ENCODE peak calls at places on chromosomes 2 and 18, in eight cellular contexts. R is IMR-90, I is fibroblast of lung, F is AG04450, B is epithelial cell of proximal tubule, K is WTC11, Y is right atrium auricular region, S is astrocyte of the spinal cord. V is an unnamed sample.

GRCh38 chr2:198113316-198113715 is 308.9 kb downstream of the PLCL1 start:
- DNase-seq in R (no peak), I (no peak), F (no peak), B (no peak), K (no peak), Y (no peak), S (no peak), V (no peak)

GRCh38 chr2:38443021-38443541 is 66.0 kb upstream of the ATL2 start:
- DNase-seq in R (no peak), I (peak; percentile 14), F (no peak), B (no peak), K (no peak), Y (no peak), S (peak; percentile 91), V (no peak)

GRCh38 chr2:132374551-132374950 is 42.1 kb upstream of the GPR39 start:
- DNase-seq in R (peak; percentile 44), I (peak; percentile 28), F (no peak), B (no peak), K (no peak), Y (no peak), S (peak; percentile 16), V (no peak)

GRCh38 chr2:46267616-46268015 is 29.6 kb upstream of the EPAS1 start:
- DNase-seq in R (peak; percentile 45), I (peak; percentile 83), F (no peak), B (no peak), K (no peak), Y (no peak), S (peak; percentile 47), V (no peak)

GRCh38 chr2:138123741-138124140 is 159.5 kb downstream of the HNMT start:
- DNase-seq in R (no peak), I (no peak), F (no peak), B (no peak), K (no peak), Y (no peak), S (no peak), V (no peak)

GRCh38 chr18:79927597-79928562 is 23.6 kb downstream of the SLC66A2 start:
- DNase-seq in R (no peak), I (no peak), F (no peak), B (no peak), K (peak; percentile 16), Y (no peak), S (no peak), V (no peak)

GRCh38 chr2:101356486-101356885 is 30.8 kb downstream of the CREG2 start:
- DNase-seq in R (peak; percentile 39), I (peak; percentile 41), F (no peak), B (no peak), K (no peak), Y (no peak), S (peak; percentile 48), V (no peak)

GRCh38 chr2:230575640-230576324 is 136.9 kb upstream of the CAB39 start:
- DNase-seq in R (no peak), I (no peak), F (no peak), B (no peak), K (no peak), Y (no peak), S (no peak), V (no peak)

GRCh38 chr2:17255071-17255470 is 263.2 kb downstream of the RAD51AP2 start:
- DNase-seq in R (no peak), I (no peak), F (no peak), B (no peak), K (no peak), Y (no peak), S (no peak), V (no peak)

GRCh38 chr18:40662898-40663437 is 1292.1 kb upstream of the PIK3C3 start:
- DNase-seq in R (no peak), I (no peak), F (no peak), B (no peak), K (no peak), Y (no peak), S (no peak), V (no peak)

GRCh38 chr2:159895258-159896209 is 97.5 kb upstream of the CD302 start:
- DNase-seq in R (peak; percentile 11), I (peak; percentile 15), F (no peak), B (no peak), K (no peak), Y (no peak), S (no peak), V (no peak)

GRCh38 chr2:119469661-119470297 is 38.1 kb downstream of the TMEM37 start:
- DNase-seq in R (no peak), I (no peak), F (no peak), B (no peak), K (no peak), Y (no peak), S (no peak), V (no peak)

GRCh38 chr18:58787750-58788149 is 76.9 kb upstream of the ZNF532 start:
- DNase-seq in R (no peak), I (no peak), F (no peak), B (no peak), K (no peak), Y (no peak), S (no peak), V (no peak)

GRCh38 chr2:117523267-117523666 is 291.2 kb upstream of the DDX18 start:
- DNase-seq in R (no peak), I (no peak), F (no peak), B (no peak), K (no peak), Y (peak; percentile 61), S (peak; percentile 23), V (no peak)

GRCh38 chr18:10379511-10379910 is 74.9 kb upstream of the APCDD1 start:
- DNase-seq in R (peak; percentile 43), I (no peak), F (no peak), B (no peak), K (no peak), Y (no peak), S (no peak), V (no peak)

GRCh38 chr2:75021672-75022071 is 63.2 kb downstream of the POLE4 start:
- DNase-seq in R (peak; percentile 80), I (peak; percentile 49), F (peak; percentile 53), B (peak; percentile 42), K (no peak), Y (no peak), S (peak; percentile 3), V (peak; percentile 12)

GRCh38 chr2:1594281-1595171 is 149.8 kb downstream of the PXDN start:
- DNase-seq in R (no peak), I (no peak), F (no peak), B (no peak), K (no peak), Y (no peak), S (peak; percentile 36), V (no peak)

GRCh38 chr2:191892391-191892790 is 45.5 kb upstream of the CAVIN2 start:
- DNase-seq in R (peak; percentile 86), I (peak; percentile 91), F (peak; percentile 54), B (no peak), K (no peak), Y (no peak), S (peak; percentile 53), V (peak; percentile 36)

GRCh38 chr2:60819155-60819862 is 62.1 kb upstream of the REL start:
- DNase-seq in R (no peak), I (no peak), F (no peak), B (no peak), K (no peak), Y (peak; percentile 57), S (no peak), V (no peak)

GRCh38 chr2:202360646-202361045 is 15.5 kb upstream of the BMPR2 start:
- DNase-seq in R (no peak), I (no peak), F (no peak), B (no peak), K (no peak), Y (no peak), S (no peak), V (no peak)

GRCh38 chr2:160952462-160952861 is 207.8 kb upstream of the TANK start:
- DNase-seq in R (peak; percentile 55), I (peak; percentile 71), F (peak; percentile 21), B (no peak), K (peak; percentile 12), Y (no peak), S (peak; percentile 67), V (no peak)

GRCh38 chr2:141887363-141887762 is 243.5 kb downstream of the LRP1B start:
- DNase-seq in R (no peak), I (no peak), F (no peak), B (no peak), K (no peak), Y (no peak), S (no peak), V (no peak)

GRCh38 chr2:141888987-141889555 is 241.7 kb downstream of the LRP1B start:
- DNase-seq in R (no peak), I (no peak), F (no peak), B (no peak), K (no peak), Y (no peak), S (no peak), V (no peak)

GRCh38 chr2:141889788-141890187 is 241.0 kb downstream of the LRP1B start:
- DNase-seq in R (no peak), I (no peak), F (no peak), B (no peak), K (no peak), Y (no peak), S (no peak), V (no peak)
- TF ChIP-seq CTCF in R (no peak), I (no peak), F (no peak), B (no peak), K (no peak), Y (no peak), S (no peak), V (no peak)

DNA sequence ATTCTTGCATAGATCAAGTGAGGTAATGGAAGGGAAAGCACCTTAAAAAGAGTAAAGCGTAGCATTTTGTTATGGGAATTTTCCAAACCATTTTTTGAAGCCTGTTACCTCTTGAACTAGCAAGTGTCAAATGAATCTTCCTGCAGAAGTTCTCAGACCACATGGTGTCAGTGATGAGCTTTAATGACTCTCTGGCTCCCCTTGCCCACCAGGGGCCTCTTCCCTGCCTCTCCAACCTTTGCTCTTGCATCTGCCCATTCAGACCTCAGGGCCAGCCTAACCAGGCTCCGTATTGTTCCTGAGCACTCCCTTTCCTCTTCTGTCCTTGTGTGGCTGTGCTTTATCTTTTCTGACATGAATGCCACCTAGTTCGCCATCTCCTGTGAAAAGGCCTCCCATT is 155.9 kb downstream of the DIS3L2 start:
- DNase-seq in R (no peak), I (no peak), F (no peak), B (no peak), K (peak; percentile 19), Y (no peak), S (no peak), V (no peak)
- TF ChIP-seq CTCF in R (no peak), I (no peak), F (no peak), B (no peak), K (no peak), Y (no peak), S (no peak), V (no peak)

GRCh38 chr2:127107622-127107999 is 657 bp upstream of the BIN1 start:
- DNase-seq in R (no peak), I (no peak), F (no peak), B (no peak), K (no peak), Y (peak; percentile 57), S (peak; percentile 50), V (no peak)
- TF ChIP-seq CTCF in R (no peak), I (peak; percentile 22), F (peak; percentile 20), B (peak; percentile 30), K (no peak), Y (no peak), S (peak; percentile 11), V (no peak)

DNA sequence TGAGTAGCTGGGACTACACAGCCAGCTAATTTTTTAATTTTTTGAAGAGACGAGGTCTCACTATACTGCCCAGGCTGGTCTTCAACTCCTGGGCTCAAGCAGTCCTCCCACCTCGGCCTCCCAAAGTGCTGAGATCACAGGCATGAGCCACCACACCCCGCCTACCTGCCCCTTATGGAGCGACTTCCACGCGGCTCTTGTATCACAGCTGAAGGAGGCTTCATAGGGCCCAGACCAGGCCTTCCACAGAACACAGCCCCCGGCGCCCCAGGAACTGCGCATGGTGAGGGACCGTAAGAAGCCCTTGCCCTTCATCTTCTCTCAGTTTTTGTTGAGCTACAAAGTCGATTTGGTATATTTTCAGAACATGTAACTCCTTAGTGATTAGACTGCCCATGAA is 220.3 kb downstream of the KLHL29 start:
- DNase-seq in R (no peak), I (no peak), F (no peak), B (no peak), K (no peak), Y (no peak), S (no peak), V (no peak)
- TF ChIP-seq CTCF in R (no peak), I (no peak), F (no peak), B (no peak), K (no peak), Y (no peak), S (no peak), V (no peak)

V was measured in AG09319.